ENCODE peak calls at places on chromosomes 12 and 14, in seven cellular contexts. X is natural killer cell treated with Interleukin-12 subunit alpha and Interleukin-12 subunit beta and Interleukin-15 and Interleukin-18, amount 100 ng/mL, for 72 hours; I is left ventricle myocardium superior; K is effector memory CD4-positive, alpha-beta T cell; E is amygdala; N is astrocyte of the spinal cord; D is colonic mucosa. U is an unnamed sample.

GRCh38 chr12:65532162-65532561 is 253.7 kb downstream of the MSRB3 start:
- DNase-seq in D (no peak), N (peak), K (no peak), X (no peak), I (no peak), E (no peak), U (no peak)

GRCh38 chr14:98370352-98370751 is 901.6 kb downstream of the BCL11B start:
- DNase-seq in D (no peak), N (no peak), E (no peak), I (no peak), K (no peak), X (no peak), U (no peak)

GRCh38 chr12:16939871-16940306 is 333.9 kb upstream of the LMO3 start:
- DNase-seq in I (no peak), D (peak), N (peak), X (no peak), E (no peak), K (no peak), U (peak)

GRCh38 chr12:95529693-95530225 is 21.5 kb downstream of the USP44 start:
- DNase-seq in D (no peak), K (no peak), I (no peak), E (no peak), X (no peak), N (no peak), U (no peak)

GRCh38 chr12:55797068-55797467 is 20.5 kb downstream of the SARNP start:
- DNase-seq in D (no peak), N (peak), X (no peak), K (no peak), I (no peak), E (no peak), U (no peak)

GRCh38 chr14:49926803-49927202 is 33.9 kb downstream of the ARF6 start:
- DNase-seq in E (no peak), I (no peak), N (no peak), X (no peak), K (no peak), D (no peak), U (no peak)

GRCh38 chr12:25648460-25648859 is 95.4 kb upstream of the LMNTD1 start:
- DNase-seq in K (no peak), X (no peak), E (peak), D (no peak), N (peak), I (peak), U (peak)

GRCh38 chr12:31929140-31929526 is 30.1 kb upstream of the RESF1 start:
- DNase-seq in I (no peak), E (no peak), D (no peak), K (no peak), N (no peak), X (no peak), U (no peak)

GRCh38 chr12:9047105-9047504 is 57.8 kb downstream of the KLRG1 start:
- DNase-seq in N (no peak), K (no peak), D (no peak), X (no peak), E (no peak), I (no peak), U (no peak)

U was measured in ecto neural progenitor cell.